ENCODE peak calls at places on chromosomes 3 and 15, in six cellular contexts. H, L, W, S, X and U are unnamed samples.

GRCh38 chr3:14016900-14017475 is 107.7 kb downstream of the CHCHD4 start:
- DNase-seq in H (no peak), L (peak; percentile 23), W (no peak), S (no peak), X (no peak), U (peak; percentile 53)

GRCh38 chr3:48504051-48504946 is at the start of gene SHISA5:
- DNase-seq in H (no peak), L (peak; percentile 78), W (peak; percentile 55), S (peak; percentile 71), X (no peak), U (peak; percentile 72)

GRCh38 chr15:64110945-64111678 is 15.3 kb downstream of the SNX1 start:
- DNase-seq in H (no peak), L (no peak), W (no peak), S (no peak), X (no peak), U (no peak)

GRCh38 chr15:70474682-70475438 is 288.5 kb downstream of the UACA start:
- DNase-seq in H (peak; percentile 98), L (no peak), W (peak; percentile 40), S (peak; percentile 97), X (no peak), U (peak; percentile 12)

GRCh38 chr3:152960684-152961083 is 125.8 kb downstream of the P2RY1 start:
- DNase-seq in H (no peak), L (no peak), W (no peak), S (no peak), X (no peak), U (no peak)

GRCh38 chr15:63284379-63284778 is 7.0 kb downstream of the APH1B start:
- DNase-seq in H (no peak), L (no peak), W (no peak), S (no peak), X (no peak), U (no peak)

GRCh38 chr15:76987896-76988860 is 6.7 kb upstream of the PSTPIP1 start:
- DNase-seq in H (no peak), L (peak; percentile 49), W (no peak), S (peak; percentile 36), X (no peak), U (peak; percentile 79)

GRCh38 chr15:62456011-62456920 is 291.2 kb upstream of the C2CD4B start:
- DNase-seq in H (no peak), L (no peak), W (no peak), S (no peak), X (no peak), U (no peak)

GRCh38 chr15:86494475-86494874 is 414.8 kb downstream of the AGBL1 start:
- DNase-seq in H (no peak), L (no peak), W (no peak), S (no peak), X (no peak), U (no peak)

GRCh38 chr3:189701934-189702693 is 70.9 kb downstream of the TP63 start:
- DNase-seq in H (no peak), L (no peak), W (no peak), S (no peak), X (no peak), U (no peak)

GRCh38 chr15:101565377-101565776 is 75.9 kb upstream of the PCSK6 start:
- DNase-seq in H (no peak), L (no peak), W (no peak), S (no peak), X (no peak), U (no peak)

GRCh38 chr3:4270726-4271125 is 32.4 kb upstream of the SETMAR start:
- DNase-seq in H (no peak), L (no peak), W (no peak), S (no peak), X (no peak), U (no peak)

GRCh38 chr3:192901435-192901834 is 16.2 kb downstream of the MB21D2 start:
- DNase-seq in H (no peak), L (no peak), W (no peak), S (peak; percentile 97), X (peak; percentile 94), U (no peak)

GRCh38 chr15:92733934-92734521 is 78.5 kb upstream of the FAM174B start:
- DNase-seq in H (no peak), L (no peak), W (peak; percentile 22), S (peak; percentile 32), X (no peak), U (no peak)

GRCh38 chr3:9067352-9067975 is 104.2 kb upstream of the RAD18 start:
- DNase-seq in H (peak; percentile 11), L (peak; percentile 41), W (no peak), S (peak; percentile 74), X (no peak), U (no peak)

GRCh38 chr3:72683068-72683467 is 165.2 kb downstream of the SHQ1 start:
- DNase-seq in H (no peak), L (no peak), W (no peak), S (no peak), X (no peak), U (no peak)

GRCh38 chr3:134373942-134374790 is at the start of gene AMOTL2:
- DNase-seq in H (peak; percentile 89), L (peak; percentile 83), W (no peak), S (peak; percentile 92), X (peak; percentile 86), U (peak; percentile 87)

GRCh38 chr3:16477501-16477900 is 36.0 kb downstream of the RFTN1 start:
- DNase-seq in H (no peak), L (no peak), W (no peak), S (peak; percentile 46), X (no peak), U (no peak)

GRCh38 chr15:70158309-70158995 is 60.7 kb upstream of the TLE3 start:
- DNase-seq in H (no peak), L (no peak), W (no peak), S (no peak), X (no peak), U (no peak)

GRCh38 chr3:61571516-61572336 is 10.4 kb downstream of the PTPRG start:
- DNase-seq in H (no peak), L (no peak), W (no peak), S (peak; percentile 96), X (peak; percentile 71), U (no peak)

GRCh38 chr15:58227706-58228543 is 89.7 kb downstream of the AQP9 start:
- DNase-seq in H (peak; percentile 37), L (peak; percentile 72), W (peak; percentile 62), S (peak; percentile 86), X (no peak), U (peak; percentile 86)

GRCh38 chr15:69755571-69756310 is 303.1 kb downstream of the RPLP1 start:
- DNase-seq in H (peak; percentile 20), L (peak; percentile 46), W (peak; percentile 76), S (peak; percentile 54), X (no peak), U (peak; percentile 35)

GRCh38 chr15:57551717-57552677 is 39.7 kb upstream of the MYZAP start:
- DNase-seq in H (peak; percentile 73), L (no peak), W (no peak), S (peak; percentile 32), X (peak; percentile 52), U (no peak)

GRCh38 chr15:85333132-85333831 is 47.1 kb upstream of the AKAP13 start:
- DNase-seq in H (no peak), L (no peak), W (no peak), S (peak; percentile 84), X (peak; percentile 78), U (no peak)

GRCh38 chr3:188299713-188300112 is 145.8 kb downstream of the LPP start:
- DNase-seq in H (no peak), L (no peak), W (no peak), S (no peak), X (no peak), U (no peak)

GRCh38 chr15:98746756-98747155 is 98.4 kb downstream of the IGF1R start:
- DNase-seq in H (no peak), L (no peak), W (no peak), S (no peak), X (no peak), U (no peak)

GRCh38 chr3:196486263-196486662 is 17.3 kb downstream of the RNF168 start:
- DNase-seq in H (no peak), L (no peak), W (peak; percentile 34), S (peak; percentile 8), X (no peak), U (no peak)

DNA sequence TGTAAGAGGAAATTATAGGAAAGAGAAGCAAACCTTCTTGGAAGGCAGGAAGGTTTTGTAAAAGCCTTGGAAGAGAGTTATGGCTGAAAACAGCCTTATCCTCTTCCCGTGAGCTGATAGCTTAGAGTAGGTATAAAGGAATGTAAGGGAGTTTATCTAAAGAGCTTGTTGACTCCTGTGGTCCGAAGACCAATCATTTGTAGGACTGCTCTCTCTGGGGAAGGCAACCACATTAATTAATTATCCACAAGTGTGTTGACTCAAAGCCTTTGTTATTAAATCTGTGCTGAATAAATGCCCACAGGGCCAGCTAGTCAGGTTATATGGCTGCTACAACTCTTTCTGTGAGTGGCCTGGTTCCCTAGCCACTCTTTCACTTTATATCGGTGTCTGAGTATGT is 452.1 kb upstream of the RASGRP1 start:
- DNase-seq in H (peak; percentile 43), L (no peak), W (no peak), S (peak; percentile 79), X (no peak), U (no peak)
- H3K4me3 ChIP-seq in H (no peak overlapping the region), L (no peak overlapping the region), W (no peak overlapping the region), S (no peak overlapping the region), X (no peak overlapping the region), U (no peak overlapping the region)

DNA sequence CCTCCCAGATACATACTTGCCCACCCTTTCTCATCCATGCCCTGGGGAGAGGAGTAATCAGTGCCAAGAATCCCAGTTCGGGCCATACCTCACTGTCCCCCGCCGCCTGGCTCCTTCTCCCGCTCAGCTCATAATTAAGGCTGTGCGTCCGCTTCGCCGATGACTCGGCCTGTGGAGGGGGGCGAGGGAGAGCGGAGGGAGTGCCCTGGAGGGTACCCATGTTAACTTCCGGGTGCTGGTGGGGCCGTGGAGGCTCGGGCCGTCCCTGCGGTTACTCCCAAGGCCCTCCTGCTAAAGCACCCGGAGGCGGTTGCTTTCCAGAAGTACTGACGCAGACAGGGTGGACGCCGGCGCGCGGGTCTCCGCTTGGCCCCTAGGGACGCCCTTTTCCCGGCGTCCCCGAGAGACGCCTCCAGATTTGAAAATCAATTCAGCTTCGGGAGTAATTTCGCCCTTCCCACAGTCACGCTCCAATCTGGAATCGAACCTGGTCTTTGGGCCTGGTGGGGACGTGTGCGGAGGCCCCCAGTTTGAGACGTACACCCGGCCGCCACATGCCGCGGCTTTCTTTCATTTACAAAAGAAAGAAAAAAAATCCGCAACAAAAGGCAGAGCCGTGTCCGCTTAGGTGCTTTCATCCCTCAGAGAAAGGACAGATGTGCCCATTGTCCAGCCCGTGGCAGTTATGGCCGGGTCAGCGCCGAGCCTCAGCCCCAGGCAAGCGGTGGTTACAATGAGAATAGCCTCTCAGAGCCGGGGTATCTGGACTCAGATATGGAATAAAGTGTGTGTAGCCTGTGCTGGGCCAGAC is 1.0 kb upstream of the ONECUT1 start:
- DNase-seq in H (no peak), L (no peak), W (no peak), S (no peak), X (no peak), U (no peak)
- H3K4me3 ChIP-seq in H (peak overlapping the region; percentile 48), L (no peak overlapping the region), W (peak overlapping the region; percentile 23), S (no peak overlapping the region), X (peak overlapping the region; percentile 45), U (no peak overlapping the region)

DNA sequence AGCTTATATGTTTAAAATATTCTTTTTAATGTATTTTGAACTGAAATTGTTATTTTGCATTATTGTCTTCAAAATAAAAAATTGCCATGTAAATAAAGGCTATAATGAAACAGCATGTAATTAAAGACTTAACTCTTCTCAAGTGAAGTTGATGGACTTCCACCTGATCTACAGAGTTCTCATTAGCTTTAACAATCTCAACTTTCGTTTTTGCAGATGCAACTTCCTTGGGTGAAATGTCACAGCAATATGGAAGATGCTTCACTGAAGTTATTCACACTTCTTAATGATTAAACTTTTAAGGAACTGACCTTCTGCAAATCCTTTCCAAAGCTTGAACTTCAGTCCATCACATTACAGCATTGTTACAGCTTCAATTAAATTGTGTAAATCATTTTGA is 63.6 kb downstream of the OSTN start:
- DNase-seq in H (no peak), L (no peak), W (no peak), S (no peak), X (no peak), U (no peak)
- H3K4me3 ChIP-seq in H (no peak overlapping the region), L (no peak overlapping the region), W (no peak overlapping the region), S (no peak overlapping the region), X (no peak overlapping the region), U (no peak overlapping the region)

GRCh38 chr3:11522953-11523792 is 120.5 kb downstream of the VGLL4 start:
- DNase-seq in H (no peak), L (no peak), W (no peak), S (peak; percentile 30), X (no peak), U (no peak)
- H3K4me3 ChIP-seq in H (no peak overlapping the region), L (no peak overlapping the region), W (no peak overlapping the region), S (no peak overlapping the region), X (no peak overlapping the region), U (no peak overlapping the region)